ENCODE peak calls at places on chromosomes 13 and 19, in nine cellular contexts. F is H1, X is A549, C is heart left ventricle, W is transverse colon, M is lower leg skin, J is endothelial cell of umbilical vein, P is GM12878, O is Peyer's patch. V is an unnamed sample.

GRCh38 chr19:48135411-48135810 is 24.8 kb upstream of the PLA2G4C start:
- DNase-seq in F (peak; percentile 59), X (no peak), C (no peak), W (no peak), M (no peak), J (peak; percentile 17), P (no peak), O (no peak), V (peak; percentile 71)

GRCh38 chr13:99971576-99972189 is at the start of gene ZIC5:
- DNase-seq in F (peak; percentile 93), X (peak; percentile 85), C (no peak), W (no peak), M (no peak), J (no peak), P (no peak), O (no peak), V (no peak)

GRCh38 chr19:54469496-54469934 is 3.6 kb downstream of the CDC42EP5 start:
- DNase-seq in F (no peak), X (no peak), C (peak; percentile 82), W (peak; percentile 76), M (no peak), J (peak; percentile 70), P (no peak), O (no peak), V (no peak)

GRCh38 chr13:43309301-43309700 is 285.9 kb downstream of the DNAJC15 start:
- DNase-seq in F (no peak), X (no peak), C (no peak), W (no peak), M (no peak), J (no peak), P (no peak), O (no peak), V (no peak)

GRCh38 chr13:85618514-85618913 is 180.7 kb downstream of the SLITRK6 start:
- DNase-seq in F (no peak), X (no peak), C (no peak), W (no peak), M (no peak), J (no peak), P (no peak), O (no peak), V (no peak)

GRCh38 chr13:94813920-94814500 is 101.7 kb upstream of the SOX21 start:
- DNase-seq in F (no peak), X (no peak), C (no peak), W (no peak), M (no peak), J (no peak), P (peak; percentile 3), O (no peak), V (no peak)

GRCh38 chr19:5186293-5187050 is 154.1 kb downstream of the PTPRS start:
- DNase-seq in F (no peak), X (peak; percentile 45), C (no peak), W (no peak), M (peak; percentile 42), J (no peak), P (no peak), O (no peak), V (no peak)

GRCh38 chr19:39645800-39646411 is 9.8 kb upstream of the LGALS16 start:
- DNase-seq in F (peak; percentile 63), X (no peak), C (no peak), W (no peak), M (no peak), J (peak; percentile 18), P (no peak), O (no peak), V (peak; percentile 13)

GRCh38 chr19:10899171-10899653 is 27.9 kb downstream of the CARM1 start:
- DNase-seq in F (no peak), X (no peak), C (no peak), W (peak; percentile 92), M (peak; percentile 30), J (no peak), P (no peak), O (no peak), V (peak; percentile 96)

GRCh38 chr19:38617283-38617763 is 430 bp downstream of the MAP4K1 start:
- DNase-seq in F (no peak), X (no peak), C (no peak), W (no peak), M (no peak), J (no peak), P (peak; percentile 9), O (peak; percentile 44), V (no peak)

GRCh38 chr19:4403005-4403761 is 743 bp downstream of the CHAF1A start:
- DNase-seq in F (no peak), X (peak; percentile 11), C (no peak), W (no peak), M (peak; percentile 24), J (no peak), P (no peak), O (no peak), V (no peak)

GRCh38 chr19:30386551-30387143 is 14.5 kb downstream of the ZNF536 start:
- DNase-seq in F (no peak), X (no peak), C (no peak), W (no peak), M (no peak), J (no peak), P (no peak), O (no peak), V (no peak)

GRCh38 chr19:47255947-47256687 is at the start of gene CCDC9:
- DNase-seq in F (peak; percentile 96), X (peak; percentile 99), C (peak; percentile 97), W (peak; percentile 97), M (peak; percentile 95), J (peak; percentile 95), P (peak; percentile 80), O (peak; percentile 93), V (peak; percentile 98)

GRCh38 chr13:24664726-24665409 is 15.3 kb upstream of the ATP12A start:
- DNase-seq in F (no peak), X (no peak), C (no peak), W (no peak), M (no peak), J (no peak), P (no peak), O (no peak), V (no peak)

GRCh38 chr13:83220241-83220640 is 662.0 kb downstream of the SLITRK1 start:
- DNase-seq in F (no peak), X (no peak), C (no peak), W (no peak), M (no peak), J (no peak), P (no peak), O (no peak), V (no peak)

GRCh38 chr13:94712812-94713555 is 639 bp upstream of the SOX21 start:
- DNase-seq in F (peak; percentile 76), X (peak; percentile 55), C (no peak), W (no peak), M (no peak), J (peak; percentile 74), P (no peak), O (no peak), V (peak; percentile 70)

DNA sequence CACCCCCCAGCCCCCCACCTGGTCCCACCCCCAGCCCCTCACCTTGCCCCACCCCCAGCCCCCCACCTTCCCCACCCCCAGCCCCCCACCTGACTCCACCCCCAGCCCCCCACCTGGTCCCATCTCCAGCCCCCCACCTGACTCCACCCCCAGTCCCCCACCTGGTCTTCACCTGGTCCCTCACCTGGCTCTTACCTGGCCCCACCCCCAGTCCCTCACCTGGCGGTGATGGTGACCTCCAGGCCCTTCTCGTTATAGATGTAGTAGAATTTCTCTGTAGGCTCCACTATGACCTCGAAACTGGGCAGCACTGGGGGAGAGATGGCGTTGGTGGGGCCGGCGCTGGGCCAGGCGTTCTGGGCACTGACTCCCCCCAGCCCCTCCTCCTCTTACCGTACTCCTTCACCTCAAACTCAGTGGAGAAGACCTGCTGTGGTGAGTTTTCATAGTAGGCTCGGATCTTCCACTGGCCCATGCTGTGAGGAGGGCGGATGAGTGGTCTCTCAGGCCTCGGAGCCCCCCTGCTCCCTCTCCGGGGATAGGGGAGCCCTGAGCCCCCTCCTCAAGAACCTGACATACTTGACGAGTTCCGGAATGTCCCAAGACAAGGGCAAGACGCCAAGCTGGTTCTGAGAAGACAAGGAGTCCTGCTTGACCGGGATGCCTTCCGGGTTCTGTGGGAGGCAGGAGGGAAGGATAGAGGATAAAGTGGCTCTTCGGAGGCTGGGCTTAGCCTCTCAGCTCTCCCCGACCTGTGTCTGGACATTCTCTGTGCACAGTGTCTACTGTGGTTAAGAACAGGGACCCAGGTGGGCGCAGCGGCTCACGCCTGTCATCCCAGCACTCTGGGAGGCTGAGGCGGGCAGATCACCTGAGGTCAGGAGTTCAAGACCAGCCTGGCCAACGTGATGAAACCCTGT is 6.4 kb downstream of the C3 start:
- DNase-seq in F (no peak), X (no peak), C (peak; percentile 26), W (no peak), M (no peak), J (no peak), P (no peak), O (no peak), V (no peak)
- TF ChIP-seq POLR2A in F (no peak), X (no peak), C (no peak), W (no peak), M (no peak), J (no peak), P (no peak), O (no peak), V (no peak)

DNA sequence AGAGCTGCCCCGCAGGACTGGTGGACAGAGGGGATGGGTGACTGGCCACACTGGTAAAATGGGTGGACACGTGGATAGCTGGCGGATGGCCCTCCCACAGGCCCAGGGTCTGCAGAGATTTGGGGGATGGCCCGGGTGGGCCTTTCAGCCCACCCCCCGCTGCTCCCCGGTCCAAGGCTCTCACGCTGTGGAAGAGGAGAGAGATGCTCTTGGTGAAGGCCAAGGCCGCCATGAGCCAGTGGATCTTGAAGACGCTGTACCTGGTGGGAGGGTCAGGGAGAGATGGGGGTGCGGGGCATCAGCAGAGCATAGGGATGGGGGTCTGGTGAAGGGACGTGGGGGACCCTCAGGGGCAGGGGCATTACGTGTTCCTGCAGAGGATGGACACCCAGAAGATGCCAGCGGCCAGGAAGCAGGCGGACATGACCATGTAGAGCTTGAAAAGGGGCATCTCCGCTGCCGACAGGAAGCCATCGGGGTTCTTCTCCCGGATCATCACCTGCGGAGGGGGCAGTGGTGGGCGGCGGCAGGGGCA is 4.5 kb downstream of the GPR108 start:
- DNase-seq in F (no peak), X (no peak), C (peak; percentile 39), W (no peak), M (no peak), J (no peak), P (no peak), O (no peak), V (no peak)
- TF ChIP-seq POLR2A in F (no peak), X (no peak), C (no peak), W (no peak), M (no peak), J (no peak), P (no peak), O (no peak), V (no peak)

GRCh38 chr19:35545001-35545854 is at the start of gene TMEM147:
- DNase-seq in F (peak; percentile 95), X (peak; percentile 95), C (peak; percentile 96), W (peak; percentile 95), M (peak; percentile 89), J (peak; percentile 82), P (no peak), O (peak; percentile 90), V (peak; percentile 92)
- TF ChIP-seq POLR2A in F (peak; percentile 88), X (peak; percentile 95), C (no peak), W (peak; percentile 52), M (no peak), J (peak; percentile 87), P (peak; percentile 93), O (peak; percentile 58), V (peak; percentile 76)

DNA sequence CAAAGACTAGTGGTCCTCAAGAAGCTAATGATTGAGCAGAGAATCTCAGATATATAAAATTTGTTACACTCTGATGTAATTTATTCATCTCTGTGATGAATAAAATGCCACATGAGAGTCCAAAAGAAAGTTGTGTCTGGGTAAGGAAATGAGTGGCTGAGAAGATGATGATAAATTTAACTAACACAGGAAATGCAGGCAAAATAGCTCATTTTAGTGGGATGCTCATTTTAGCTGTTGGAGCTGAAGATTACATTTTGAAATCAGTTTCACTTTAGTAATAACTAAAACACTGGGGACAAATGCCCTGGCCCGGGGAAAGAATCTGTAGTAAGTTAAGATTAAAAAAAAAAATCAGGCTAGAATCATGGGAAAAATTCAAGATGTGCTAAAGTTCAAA is 35.2 kb downstream of the SPRY2 start:
- DNase-seq in F (no peak), X (no peak), C (no peak), W (no peak), M (no peak), J (no peak), P (no peak), O (no peak), V (no peak)
- TF ChIP-seq POLR2A in F (no peak), X (no peak), C (no peak), W (no peak), M (no peak), J (no peak), P (no peak), O (no peak), V (no peak)

V was measured in erythroblast.